ENCODE peak calls at places on chromosome 18, in eight cellular contexts. H, Y, O, N, X, E, A and K are unnamed samples. For H3K36me3 and H3K4me1, the result is how much of the 10 kb centered on the place peaks cover.

GRCh38 chr18:46070683-46071614 is 1.1 kb downstream of the PSTPIP2 start:
- DNase-seq in H (no peak), E (no peak), Y (no peak), N (no peak), A (no peak), X (peak), O (no peak), K (no peak)

GRCh38 chr18:26436176-26437031 is 111.9 kb downstream of the KCTD1 start:
- DNase-seq in N (no peak), H (no peak), O (no peak), A (no peak), X (no peak), E (no peak), Y (no peak), K (no peak)

GRCh38 chr18:23835506-23835905 is 146.3 kb downstream of the LAMA3 start:
- DNase-seq in O (no peak), Y (no peak), E (no peak), A (no peak), H (no peak), N (no peak), X (no peak), K (no peak)

GRCh38 chr18:24426073-24426397 is 435 bp upstream of the IMPACT start:
- DNase-seq in Y (no peak), O (no peak), N (no peak), E (no peak), X (no peak), A (no peak), H (no peak), K (no peak)

GRCh38 chr18:59374112-59374511 is 15.0 kb upstream of the LMAN1 start:
- DNase-seq in O (no peak), Y (no peak), E (no peak), X (no peak), N (no peak), A (no peak), H (no peak), K (no peak)

GRCh38 chr18:48828713-48829442 is 121.9 kb downstream of the SMAD7 start:
- DNase-seq in A (no peak), N (peak), E (no peak), H (peak), Y (no peak), O (peak), X (no peak), K (peak)

GRCh38 chr18:9708882-9709877 is 1.1 kb downstream of the RAB31 start:
- DNase-seq in E (no peak), X (peak), A (peak), O (no peak), Y (no peak), N (peak), H (no peak), K (no peak)

GRCh38 chr18:68466714-68467113 is 248.2 kb downstream of the TMX3 start:
- DNase-seq in A (no peak), H (no peak), O (no peak), E (no peak), Y (no peak), N (no peak), X (no peak), K (no peak)

GRCh38 chr18:9742588-9743131 is 34.6 kb downstream of the RAB31 start:
- DNase-seq in E (no peak), X (no peak), A (no peak), N (peak), H (no peak), O (no peak), Y (no peak), K (no peak)

GRCh38 chr18:61569176-61569892 is 236.1 kb downstream of the CDH20 start:
- DNase-seq in H (peak), E (no peak), O (no peak), A (no peak), X (peak), Y (no peak), N (no peak), K (no peak)

GRCh38 chr18:57748770-57749603 is 54.1 kb downstream of the ATP8B1 start:
- DNase-seq in E (no peak), Y (peak), H (no peak), X (no peak), A (no peak), O (no peak), N (no peak), K (no peak)

GRCh38 chr18:3806656-3807055 is 356.7 kb downstream of the TGIF1 start:
- DNase-seq in A (no peak), O (no peak), X (no peak), E (no peak), N (no peak), H (no peak), Y (no peak), K (no peak)

GRCh38 chr18:22796069-22796468 is 137.1 kb upstream of the RBBP8 start:
- DNase-seq in O (no peak), E (no peak), N (no peak), H (no peak), Y (no peak), A (no peak), X (no peak), K (no peak)

GRCh38 chr18:80046961-80047541 is 12.8 kb downstream of the RBFA start:
- DNase-seq in A (no peak), N (no peak), O (no peak), E (no peak), H (no peak), X (no peak), Y (no peak), K (no peak)

GRCh38 chr18:80046011-80046410 is 11.8 kb downstream of the RBFA start:
- DNase-seq in N (no peak), O (no peak), H (no peak), E (no peak), X (no peak), A (no peak), Y (no peak), K (no peak)

GRCh38 chr18:80044072-80044471 is 9.8 kb downstream of the RBFA start:
- DNase-seq in O (no peak), H (no peak), A (no peak), Y (no peak), X (no peak), N (no peak), E (no peak), K (no peak)

GRCh38 chr18:80042785-80043184 is 8.6 kb downstream of the RBFA start:
- DNase-seq in Y (no peak), O (no peak), X (no peak), H (no peak), A (no peak), N (no peak), E (no peak), K (no peak)

GRCh38 chr18:80046431-80046830 is 12.2 kb downstream of the RBFA start:
- DNase-seq in X (no peak), E (no peak), Y (no peak), O (no peak), H (no peak), N (no peak), A (no peak), K (no peak)
- H3K36me3 ChIP-seq in X (under half), E (under half), Y (under half), O (under half), H (under half), N (half or more), A (under half), K (under half)

DNA sequence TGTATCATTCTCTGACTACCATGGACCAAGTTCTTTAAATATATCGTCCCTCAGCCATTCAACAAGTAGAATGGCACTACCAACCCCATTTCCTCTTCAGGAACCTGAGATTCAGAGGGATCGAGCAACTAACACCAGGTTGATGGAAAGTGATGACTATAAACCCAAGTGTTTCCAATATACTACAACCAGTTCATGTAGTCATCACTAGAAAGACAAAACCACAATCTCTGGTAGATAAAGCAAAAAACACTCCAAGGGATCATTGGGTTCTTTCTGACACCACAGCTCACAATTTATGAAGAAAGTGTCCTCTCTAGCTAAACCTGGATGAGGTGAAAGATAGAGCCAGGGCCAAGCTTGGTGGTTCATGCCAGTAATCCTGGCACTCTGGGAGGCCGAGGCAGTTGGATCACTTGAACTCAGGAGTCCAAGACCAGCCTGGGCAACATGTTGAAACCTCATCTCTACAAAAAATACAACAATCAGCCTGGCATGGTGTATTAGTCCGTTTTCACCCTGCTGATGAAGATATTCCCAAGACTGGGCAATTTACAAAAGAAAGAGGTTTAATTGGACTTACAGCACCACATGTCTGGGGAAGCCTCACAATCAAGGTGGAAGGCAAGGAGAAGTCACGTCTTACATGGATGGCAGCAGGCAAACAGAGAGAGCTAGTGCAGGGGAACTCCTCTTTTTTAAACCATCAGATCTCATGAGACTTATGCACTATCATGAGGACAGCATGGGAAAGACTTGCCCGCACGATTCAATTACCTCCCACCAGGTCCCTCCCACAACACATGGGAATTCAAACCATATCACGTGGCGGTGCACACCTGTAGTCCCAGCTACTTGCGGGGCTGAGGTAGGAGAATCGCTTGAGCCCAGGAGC is 2.2 kb downstream of the CD226 start:
- DNase-seq in E (no peak), O (no peak), H (no peak), X (no peak), Y (no peak), N (no peak), A (no peak), K (no peak)
- H3K4me1 ChIP-seq in E (under half), O (under half), H (under half), X (under half), Y (under half), N (under half), A (under half), K (under half)

GRCh38 chr18:55534547-55534946 is 53.4 kb downstream of the TCF4 start:
- DNase-seq in O (no peak), N (no peak), A (no peak), Y (no peak), X (no peak), H (no peak), E (no peak), K (no peak)
- H3K36me3 ChIP-seq in O (under half), N (under half), A (under half), Y (under half), X (under half), H (under half), E (under half), K (under half)

DNA sequence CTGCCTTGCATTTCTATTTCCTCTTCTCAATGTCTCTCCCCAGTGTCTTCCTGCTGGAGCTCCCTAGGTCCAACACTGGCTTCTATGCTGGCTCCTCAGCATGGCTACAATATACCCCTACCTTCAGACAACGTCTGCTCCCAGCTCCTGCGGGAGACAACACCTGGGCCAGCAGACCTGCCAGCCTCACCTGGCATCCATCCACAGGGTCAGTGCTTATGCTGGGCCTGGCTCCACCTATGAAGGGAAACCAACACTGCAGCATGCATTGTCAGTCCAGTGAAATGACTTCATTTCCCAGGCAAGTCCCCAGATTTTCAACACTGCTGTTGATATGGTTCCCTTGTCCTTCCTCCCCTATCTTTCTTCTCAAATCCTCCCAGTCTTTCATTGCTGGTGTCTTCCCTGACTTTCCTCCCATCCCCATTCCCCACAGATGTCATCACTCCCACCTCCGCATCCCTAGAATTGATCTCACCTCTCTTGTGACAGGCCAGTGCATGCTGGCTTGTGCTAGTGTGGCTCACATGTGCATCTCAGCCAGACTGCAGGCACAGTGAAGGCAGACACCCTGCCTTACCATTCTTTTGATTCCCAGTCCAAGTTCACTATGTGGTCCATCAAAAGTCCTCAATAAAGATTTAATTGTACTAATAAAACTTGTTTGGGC is 98.0 kb downstream of the MYO5B start:
- DNase-seq in N (no peak), X (no peak), H (no peak), E (no peak), A (no peak), Y (peak), O (no peak), K (no peak)
- H3K4me1 ChIP-seq in N (under half), X (under half), H (under half), E (under half), A (under half), Y (under half), O (under half), K (under half)

DNA sequence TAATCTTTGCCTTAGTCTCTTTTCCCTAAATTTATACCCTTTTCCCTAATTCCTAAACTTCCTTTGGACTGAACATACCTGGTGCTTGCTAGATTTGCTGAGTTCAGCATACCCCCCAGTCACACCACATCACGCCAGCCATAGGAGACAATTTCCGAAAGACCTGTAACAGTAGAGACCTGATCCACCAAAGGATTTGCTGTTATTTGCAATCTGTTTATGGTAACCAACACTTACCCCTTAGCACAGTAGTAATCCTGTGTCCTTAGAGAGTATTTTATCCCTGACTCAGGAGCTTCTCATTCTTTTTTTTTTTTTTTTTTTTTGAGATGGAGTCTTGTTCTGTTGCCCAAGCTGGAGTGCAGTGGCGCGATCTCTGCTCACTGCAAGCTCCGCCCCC is 8.6 kb downstream of the PSMG2 start:
- DNase-seq in N (no peak), H (no peak), E (no peak), Y (no peak), X (no peak), O (no peak), A (no peak), K (no peak)
- H3K36me3 ChIP-seq in N (half or more), H (under half), E (under half), Y (under half), X (under half), O (under half), A (under half), K (half or more)

DNA sequence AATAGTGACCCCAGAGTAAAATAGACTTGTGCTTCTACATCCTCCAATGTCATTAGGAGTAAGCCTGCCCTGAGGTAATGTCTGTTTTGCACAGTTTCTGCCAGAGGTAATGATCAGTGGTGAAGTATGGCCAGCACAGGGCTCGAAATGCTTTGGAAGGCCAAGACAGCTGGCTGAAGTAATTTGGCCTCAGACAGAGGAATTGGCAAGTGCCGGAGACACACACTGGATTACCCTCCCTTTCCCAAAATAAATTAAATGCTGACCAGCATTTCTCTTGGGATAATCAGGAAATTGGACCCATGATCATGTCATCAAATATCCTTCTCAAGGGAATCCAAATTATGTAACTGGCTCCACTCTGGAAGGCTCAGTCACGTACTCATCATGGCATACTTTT is 379.0 kb upstream of the CHST9 start:
- DNase-seq in H (no peak), A (no peak), Y (no peak), X (no peak), N (no peak), O (peak), E (no peak), K (no peak)
- H3K4me1 ChIP-seq in H (under half), A (under half), Y (under half), X (under half), N (under half), O (under half), E (under half), K (under half)

GRCh38 chr18:40387130-40387821 is 1567.8 kb upstream of the PIK3C3 start:
- DNase-seq in O (no peak), A (no peak), H (no peak), X (no peak), N (no peak), Y (no peak), E (no peak), K (no peak)
- H3K36me3 ChIP-seq in O (under half), A (under half), H (under half), X (under half), N (under half), Y (under half), E (under half), K (under half)

GRCh38 chr18:2410688-2411087 is 160.6 kb downstream of the METTL4 start:
- DNase-seq in H (no peak), X (no peak), O (no peak), A (no peak), N (no peak), Y (no peak), E (no peak), K (no peak)
- H3K4me1 ChIP-seq in H (under half), X (under half), O (under half), A (under half), N (under half), Y (under half), E (under half), K (under half)

GRCh38 chr18:64091526-64091925 is 57.4 kb downstream of the LINC00305 start:
- DNase-seq in E (no peak), X (no peak), A (no peak), N (no peak), Y (no peak), H (no peak), O (no peak), K (no peak)

GRCh38 chr18:64095056-64095455 is 53.8 kb downstream of the LINC00305 start:
- DNase-seq in Y (no peak), H (no peak), O (no peak), E (no peak), N (no peak), A (no peak), X (no peak), K (no peak)

GRCh38 chr18:64094210-64094609 is 54.7 kb downstream of the LINC00305 start:
- DNase-seq in O (no peak), H (no peak), E (no peak), X (peak), N (no peak), Y (no peak), A (no peak), K (no peak)

GRCh38 chr18:64090876-64091275 is 58.0 kb downstream of the LINC00305 start:
- DNase-seq in X (no peak), N (no peak), H (no peak), O (no peak), E (no peak), Y (no peak), A (no peak), K (no peak)
- H3K36me3 ChIP-seq in X (under half), N (under half), H (under half), O (under half), E (under half), Y (under half), A (under half), K (under half)

GRCh38 chr18:77066101-77066500 is 66.5 kb downstream of the MBP start:
- DNase-seq in H (no peak), Y (no peak), E (no peak), X (no peak), O (no peak), A (no peak), N (no peak), K (no peak)
- H3K4me1 ChIP-seq in H (half or more), Y (under half), E (under half), X (under half), O (under half), A (under half), N (under half), K (under half)